ENCODE peak calls at places on chromosomes 4 and X, in four cellular contexts. I is endothelial cell of umbilical vein, P is keratinocyte, N is GM23248. E is an unnamed sample.

GRCh38 chr4:84403656-84404055 is 95.4 kb downstream of the NKX6-1 start:
- DNase-seq in N (peak; percentile 30), P (no peak), I (no peak), E (no peak)

GRCh38 chr4:4533461-4534169 is 8.2 kb downstream of the STX18 start:
- DNase-seq in P (no peak), I (no peak), N (no peak), E (no peak)

GRCh38 chrX:50075630-50076349 is 125.0 kb downstream of the AKAP4 start:
- DNase-seq in P (no peak), I (no peak), N (no peak), E (no peak)

GRCh38 chr4:104491826-104492771 is 2.6 kb downstream of the CXXC4 start:
- DNase-seq in P (no peak), I (peak; percentile 16), N (peak; percentile 3), E (peak; percentile 85)

GRCh38 chrX:21972721-21973120 is 32.2 kb downstream of the SMS start:
- DNase-seq in P (no peak), N (peak; percentile 79), I (peak; percentile 32), E (no peak)

GRCh38 chrX:47573334-47574095 is 8.7 kb upstream of the TIMP1 start:
- DNase-seq in P (no peak), N (peak; percentile 66), I (no peak), E (peak; percentile 92)

GRCh38 chr4:82753238-82753637 is 45.4 kb downstream of the SCD5 start:
- DNase-seq in I (no peak), N (no peak), P (no peak), E (peak; percentile 48)

GRCh38 chr4:6221851-6222760 is 21.8 kb upstream of the JAKMIP1 start:
- DNase-seq in N (peak; percentile 49), I (no peak), P (no peak), E (peak; percentile 94)

GRCh38 chr4:61911313-61911756 is 711.2 kb downstream of the ADGRL3 start:
- DNase-seq in I (no peak), N (no peak), P (no peak), E (peak; percentile 55)

GRCh38 chrX:149721778-149722177 is 9.9 kb downstream of the MAGEA11 start:
- DNase-seq in N (no peak), P (no peak), I (no peak), E (no peak)

GRCh38 chr4:118279328-118279727 is 73.5 kb downstream of the PRSS12 start:
- DNase-seq in P (no peak), I (no peak), N (no peak), E (no peak)

GRCh38 chr4:151226004-151226932 is 50.7 kb upstream of the PRSS48 start:
- DNase-seq in N (peak; percentile 90), P (no peak), I (peak; percentile 92), E (no peak)

GRCh38 chrX:69379412-69379811 is 124.7 kb upstream of the NALF2 start:
- DNase-seq in I (no peak), P (no peak), N (no peak), E (no peak)

GRCh38 chr4:168551945-168552695 is 55.3 kb downstream of the PALLD start:
- DNase-seq in I (peak; percentile 61), N (peak; percentile 26), P (no peak), E (no peak)

GRCh38 chr4:125666635-125667034 is 351.9 kb downstream of the FAT4 start:
- DNase-seq in P (no peak), I (no peak), N (no peak), E (no peak)

GRCh38 chrX:111719426-111720210 is 38.6 kb downstream of the ALG13 start:
- DNase-seq in I (peak; percentile 1), N (peak; percentile 14), P (no peak), E (no peak)

GRCh38 chrX:51406688-51407519 is 74.3 kb downstream of the NUDT10 start:
- DNase-seq in I (no peak), N (no peak), P (no peak), E (no peak)

GRCh38 chr4:100016191-100016590 is 66.1 kb upstream of the H2AZ1 start:
- DNase-seq in I (no peak), P (no peak), N (no peak), E (no peak)

GRCh38 chrX:106917830-106918500 is 2.2 kb upstream of the CLDN2 start:
- DNase-seq in N (peak; percentile 36), I (peak; percentile 86), P (peak; percentile 68), E (no peak)

GRCh38 chrX:44874481-44875184 is 1.6 kb downstream of the KDM6A start:
- DNase-seq in N (peak; percentile 66), I (peak; percentile 57), P (no peak), E (peak; percentile 63)

GRCh38 chr4:159146454-159146853 is 43.6 kb downstream of the RAPGEF2 start:
- DNase-seq in I (no peak), N (no peak), P (no peak), E (no peak)

GRCh38 chr4:184548651-184549341 is 74.4 kb upstream of the IRF2 start:
- DNase-seq in P (no peak), I (no peak), N (no peak), E (peak; percentile 69)

GRCh38 chr4:144579411-144580020 is 66.4 kb upstream of the HHIP start:
- DNase-seq in N (peak; percentile 58), I (peak; percentile 88), P (no peak), E (no peak)

GRCh38 chr4:78369691-78370090 is 181.9 kb upstream of the ANXA3 start:
- DNase-seq in N (peak; percentile 63), P (no peak), I (no peak), E (peak; percentile 72)

GRCh38 chr4:83320548-83320947 is 14.1 kb downstream of the HPSE start:
- DNase-seq in P (no peak), I (peak; percentile 91), N (peak; percentile 85), E (no peak)

GRCh38 chr4:1490011-1490905 is 84.0 kb upstream of the NKX1-1 start:
- DNase-seq in P (no peak), I (no peak), N (no peak), E (peak; percentile 31)

GRCh38 chrX:2500681-2501151 is at the start of the genes DHRSX and ZBED1:
- DNase-seq in I (no peak), N (peak; percentile 73), P (no peak), E (peak; percentile 81)

GRCh38 chrX:13825178-13825762 is 8.4 kb upstream of the GPM6B start:
- DNase-seq in P (no peak), N (no peak), I (no peak), E (no peak)

GRCh38 chrX:13826770-13827169 is 9.9 kb upstream of the GPM6B start:
- DNase-seq in I (no peak), N (no peak), P (no peak), E (no peak)

GRCh38 chrX:13829995-13830394 is 13.1 kb upstream of the GPM6B start:
- DNase-seq in P (no peak), N (no peak), I (no peak), E (no peak)

GRCh38 chrX:13827693-13828092 is 10.8 kb upstream of the GPM6B start:
- DNase-seq in I (no peak), N (no peak), P (no peak), E (no peak)

GRCh38 chrX:13828392-13828791 is 11.5 kb upstream of the GPM6B start:
- DNase-seq in P (no peak), I (no peak), N (no peak), E (no peak)
- H3K27ac ChIP-seq in P (no peak overlapping the region), I (no peak overlapping the region), N (no peak overlapping the region), E (no peak overlapping the region)

DNA sequence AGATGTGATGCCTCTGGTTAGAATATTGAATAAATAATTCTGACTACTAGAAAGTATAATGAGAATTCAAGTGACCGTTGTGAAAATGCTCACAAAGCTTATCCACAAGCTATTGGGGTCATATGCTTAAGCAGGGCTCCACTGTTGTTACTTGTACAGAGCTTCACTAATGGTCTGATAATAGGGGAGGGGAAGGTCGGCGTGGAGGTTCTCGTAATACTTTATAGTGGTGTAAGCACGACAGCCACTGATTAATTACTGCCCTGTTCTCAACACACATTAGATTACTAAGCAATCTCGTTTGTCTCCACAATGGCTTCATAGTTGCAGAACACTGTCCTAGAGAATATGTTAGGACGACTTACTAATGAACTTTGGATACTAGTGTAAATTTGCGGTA is 11.6 kb downstream of the UNC5C start:
- DNase-seq in I (no peak), N (no peak), P (no peak), E (no peak)
- H3K9ac ChIP-seq in I (no peak overlapping the region), N (no peak overlapping the region), P (no peak overlapping the region), E (no peak overlapping the region)

GRCh38 chrX:154698630-154699248 is 45.4 kb upstream of the CTAG2 start:
- DNase-seq in P (no peak), N (no peak), I (no peak), E (peak; percentile 43)
- H3K27ac ChIP-seq in P (no peak overlapping the region), N (no peak overlapping the region), I (no peak overlapping the region), E (no peak overlapping the region)

GRCh38 chr4:40908297-40908696 is 158.5 kb downstream of the NSUN7 start:
- DNase-seq in N (no peak), P (peak; percentile 72), I (no peak), E (no peak)
- H3K9ac ChIP-seq in N (no peak overlapping the region), P (peak overlapping the region; percentile 78), I (no peak overlapping the region), E (no peak overlapping the region)

DNA sequence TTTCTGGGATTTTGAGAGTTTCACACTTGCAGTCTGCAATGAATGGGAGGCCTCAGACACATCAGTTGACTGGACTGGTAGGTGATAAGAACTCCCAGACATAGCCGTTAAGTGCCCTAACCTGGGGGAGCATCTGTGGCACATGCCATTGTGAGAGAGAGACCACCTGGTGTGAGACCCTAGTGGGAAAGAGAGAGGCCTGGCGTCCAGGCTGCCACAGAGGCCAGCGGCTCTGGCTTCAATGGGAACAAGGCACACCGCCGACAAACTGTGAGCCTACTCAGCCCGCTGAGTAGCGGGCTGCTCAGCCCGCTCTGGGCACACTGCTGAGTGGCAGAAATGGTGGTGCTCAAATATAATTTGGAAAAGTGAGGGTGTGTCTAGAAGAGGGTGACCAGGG is 34.0 kb downstream of the PHKA2 start:
- DNase-seq in P (no peak), I (no peak), N (no peak), E (peak; percentile 56)
- H3K27ac ChIP-seq in P (no peak overlapping the region), I (no peak overlapping the region), N (no peak overlapping the region), E (no peak overlapping the region)

DNA sequence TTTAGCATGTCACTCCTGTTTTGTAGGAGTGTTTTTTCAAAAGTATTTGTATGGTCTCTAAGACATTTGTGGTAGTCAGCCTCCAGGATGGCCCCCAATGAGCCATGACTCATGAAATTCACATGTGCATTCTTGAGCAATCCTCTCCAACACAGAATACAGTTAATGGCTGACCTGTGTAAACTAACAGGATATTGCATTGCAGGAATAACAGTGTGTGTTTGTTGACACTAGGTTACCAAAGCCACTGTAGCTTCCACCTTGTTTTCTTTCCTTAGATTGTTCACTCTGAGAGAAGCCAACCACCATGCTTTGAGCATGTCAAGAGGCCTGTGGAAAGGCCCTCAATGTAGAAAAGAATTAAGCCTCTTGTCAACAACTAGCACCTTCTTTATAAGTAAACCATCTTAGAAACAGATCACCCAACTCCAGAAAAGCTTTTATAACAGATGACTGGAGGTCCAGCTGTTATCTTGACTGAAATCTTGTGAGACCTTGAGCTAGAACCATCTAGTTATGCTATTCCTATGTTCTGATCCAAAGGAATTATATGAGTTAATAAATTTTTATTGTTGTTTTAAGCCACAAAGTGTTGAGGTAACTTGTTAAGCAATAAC is 28.5 kb downstream of the TBCK start:
- DNase-seq in N (peak; percentile 86), I (peak; percentile 85), P (no peak), E (no peak)
- H3K9ac ChIP-seq in N (peak overlapping the region; percentile 48), I (no peak overlapping the region), P (peak overlapping the region; percentile 12), E (no peak overlapping the region)

GRCh38 chrX:151365579-151365978 is 31.4 kb upstream of the VMA21 start:
- DNase-seq in I (no peak), P (no peak), N (no peak), E (no peak)

DNA sequence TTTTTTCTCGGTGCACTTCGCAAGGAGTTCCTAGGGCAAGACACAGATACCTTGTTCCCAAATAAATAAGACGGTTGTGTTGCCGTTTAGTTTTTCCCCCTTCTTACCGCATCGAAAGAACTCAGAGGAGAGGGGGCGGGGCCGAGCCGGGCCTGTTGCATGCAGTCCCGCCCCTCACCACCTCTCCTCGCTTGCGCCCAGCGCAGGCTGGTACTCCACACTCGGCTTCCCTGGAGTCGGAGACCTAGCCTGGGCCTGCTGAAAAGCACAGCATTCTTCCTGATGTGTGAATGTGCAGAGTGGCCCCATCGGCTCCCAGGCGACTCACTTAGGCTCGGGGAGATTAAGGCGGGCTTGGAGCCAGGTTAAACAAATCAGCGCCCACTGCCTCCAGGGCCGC is 26.1 kb upstream of the VMA21 start:
- DNase-seq in N (peak; percentile 10), P (no peak), I (no peak), E (peak; percentile 85)
- H3K27ac ChIP-seq in N (no peak overlapping the region), P (no peak overlapping the region), I (no peak overlapping the region), E (no peak overlapping the region)

E was measured in endodermal cell.